ENCODE peak calls at places on chromosomes 16 and 17, in eight cellular contexts. E, Z, N, M, P, X, S and G are unnamed samples.

GRCh38 chr16:20675488-20676267 is 21.8 kb downstream of the ACSM1 start:
- DNase-seq in Z (no peak), E (no peak), P (peak; percentile 72), X (peak; percentile 79), M (peak; percentile 22), S (peak; percentile 71), N (no peak), G (peak; percentile 48)

GRCh38 chr16:70777973-70778406 is 23.0 kb downstream of the VAC14 start:
- DNase-seq in N (no peak), P (no peak), S (no peak), X (no peak), Z (no peak), M (no peak), E (no peak), G (no peak)

GRCh38 chr17:36627101-36627500 is 25.7 kb downstream of the MRM1 start:
- DNase-seq in M (no peak), X (no peak), N (no peak), S (no peak), E (no peak), Z (no peak), P (no peak), G (no peak)

GRCh38 chr16:13036600-13036999 is 135.2 kb downstream of the SHISA9 start:
- DNase-seq in M (peak; percentile 23), X (no peak), N (peak; percentile 36), P (peak; percentile 27), S (no peak), Z (no peak), E (no peak), G (no peak)

GRCh38 chr17:73318861-73319260 is 7.1 kb upstream of the CDC42EP4 start:
- DNase-seq in E (no peak), N (no peak), Z (no peak), M (peak; percentile 36), P (no peak), S (no peak), X (no peak), G (no peak)

GRCh38 chr16:56611281-56611833 is 3.0 kb downstream of the MT2A start:
- DNase-seq in E (no peak), S (no peak), X (no peak), P (peak; percentile 69), M (no peak), Z (no peak), N (peak; percentile 50), G (no peak)

GRCh38 chr17:38554430-38555350 is 51.1 kb downstream of the SRCIN1 start:
- DNase-seq in X (no peak), P (no peak), E (no peak), S (no peak), N (no peak), M (no peak), Z (no peak), G (no peak)

GRCh38 chr17:27805520-27806146 is 5.3 kb upstream of the NOS2 start:
- DNase-seq in P (peak; percentile 86), M (peak; percentile 79), X (peak; percentile 89), E (peak; percentile 88), Z (peak; percentile 80), S (peak; percentile 89), N (peak; percentile 92), G (peak; percentile 83)

GRCh38 chr17:45430006-45430737 is 2.5 kb downstream of the ARHGAP27 start:
- DNase-seq in N (no peak), P (no peak), E (peak; percentile 75), S (no peak), Z (no peak), M (no peak), X (no peak), G (no peak)

GRCh38 chr16:81616321-81617020 is 162.6 kb upstream of the PLCG2 start:
- DNase-seq in M (no peak), Z (peak; percentile 88), X (peak; percentile 77), E (peak; percentile 75), N (peak; percentile 29), P (peak; percentile 73), S (peak; percentile 86), G (peak; percentile 42)

GRCh38 chr16:80806957-80807356 is 2.6 kb upstream of the CDYL2 start:
- DNase-seq in E (no peak), N (no peak), Z (no peak), M (no peak), P (no peak), S (no peak), X (no peak), G (no peak)

GRCh38 chr16:1706386-1707192 is 594 bp downstream of the MAPK8IP3 start:
- DNase-seq in E (peak; percentile 70), P (no peak), S (no peak), Z (no peak), M (peak; percentile 56), N (no peak), X (no peak), G (peak; percentile 33)

GRCh38 chr16:78210305-78210704 is 110.9 kb downstream of the WWOX start:
- DNase-seq in S (no peak), E (no peak), P (no peak), Z (no peak), X (no peak), M (no peak), N (no peak), G (no peak)

GRCh38 chr16:50267151-50267631 is 840 bp downstream of the ADCY7 start:
- DNase-seq in N (no peak), Z (peak; percentile 46), X (no peak), P (no peak), E (no peak), S (peak; percentile 59), M (no peak), G (no peak)

GRCh38 chr16:11299865-11300559 is 18.9 kb upstream of the PRM1 start:
- DNase-seq in Z (no peak), X (no peak), P (no peak), N (no peak), M (no peak), E (no peak), S (no peak), G (no peak)

GRCh38 chr16:1488054-1488601 is 616 bp downstream of the PTX4 start:
- DNase-seq in P (no peak), X (no peak), S (no peak), N (no peak), E (no peak), M (no peak), Z (peak; percentile 51), G (no peak)

GRCh38 chr16:21283521-21284289 is 5.6 kb upstream of the CRYM start:
- DNase-seq in P (peak; percentile 30), Z (peak; percentile 81), S (peak; percentile 75), M (no peak), N (no peak), E (no peak), X (peak; percentile 56), G (peak; percentile 47)

GRCh38 chr17:75012320-75013076 is at the start of gene MRPL58:
- DNase-seq in X (peak; percentile 86), P (peak; percentile 84), S (peak; percentile 93), M (peak; percentile 89), N (peak; percentile 53), Z (peak; percentile 90), E (peak; percentile 90), G (peak; percentile 87)

GRCh38 chr17:50920891-50921595 is 54.9 kb upstream of the TOB1 start:
- DNase-seq in M (no peak), N (no peak), X (peak; percentile 60), P (peak; percentile 62), Z (no peak), E (no peak), S (no peak), G (no peak)
- TF ChIP-seq POLR2A in M (no peak), N (no peak), X (no peak), P (no peak), Z (no peak), E (no peak), S (no peak), G (no peak)

GRCh38 chr16:85833540-85833914 is 34.0 kb downstream of the COX4I1 start:
- DNase-seq in M (no peak), P (no peak), S (no peak), Z (no peak), E (no peak), N (no peak), X (no peak), G (no peak)
- H3K4me3 ChIP-seq in M (no peak overlapping the region), P (no peak overlapping the region), S (no peak overlapping the region), Z (no peak overlapping the region), E (no peak overlapping the region), N (no peak overlapping the region), X (no peak overlapping the region), G (no peak overlapping the region)

GRCh38 chr17:8469964-8470363 is 34.3 kb downstream of the NDEL1 start:
- DNase-seq in X (no peak), E (no peak), S (no peak), Z (no peak), M (no peak), N (no peak), P (no peak), G (no peak)
- H3K36me3 ChIP-seq in X (no peaks in the 10 kb centered on the region), E (peaks cover 62% of the 10 kb centered on the region), S (peaks cover 7% of the 10 kb centered on the region), Z (peaks cover 5% of the 10 kb centered on the region), M (peaks cover 56% of the 10 kb centered on the region), N (peaks cover 4% of the 10 kb centered on the region), P (peaks cover 95% of the 10 kb centered on the region), G (no peaks in the 10 kb centered on the region)

GRCh38 chr16:49054606-49055005 is 227.0 kb downstream of the CBLN1 start:
- DNase-seq in P (no peak), E (no peak), Z (no peak), N (no peak), X (no peak), M (no peak), S (no peak), G (no peak)
- TF ChIP-seq POLR2A in P (no peak), E (no peak), Z (no peak), N (no peak), X (no peak), M (no peak), S (no peak), G (no peak)

GRCh38 chr17:1390422-1391367 is 9.3 kb downstream of the YWHAE start:
- DNase-seq in P (no peak), E (no peak), M (no peak), S (no peak), Z (no peak), X (no peak), N (no peak), G (no peak)

GRCh38 chr17:1386265-1386664 is 13.8 kb downstream of the YWHAE start:
- DNase-seq in P (no peak), N (no peak), Z (no peak), M (no peak), S (no peak), X (no peak), E (no peak), G (no peak)

DNA sequence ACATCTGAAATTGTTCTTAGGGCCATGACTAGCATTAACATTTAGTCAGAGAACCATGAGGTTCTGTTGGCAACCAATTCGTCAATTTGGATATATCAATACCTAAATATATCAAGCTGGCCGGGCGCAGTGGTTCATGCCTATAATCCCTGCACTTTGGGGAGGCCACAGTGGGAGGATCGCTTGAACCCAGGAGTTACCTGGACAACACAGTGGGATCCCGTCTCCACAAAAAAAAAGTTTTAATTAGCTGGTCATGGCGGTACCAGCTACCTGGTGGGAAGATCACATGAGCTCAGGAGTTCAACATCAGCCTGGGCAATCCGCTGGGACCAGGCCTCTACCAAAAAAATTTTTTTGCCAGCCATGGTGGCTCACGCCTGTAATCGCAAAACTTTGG is 8.4 kb downstream of the YWHAE start:
- DNase-seq in E (no peak), M (no peak), S (peak; percentile 55), Z (no peak), N (no peak), P (no peak), X (no peak), G (no peak)
- H3K4me3 ChIP-seq in E (no peak overlapping the region), M (no peak overlapping the region), S (no peak overlapping the region), Z (peak overlapping the region; percentile 1), N (no peak overlapping the region), P (no peak overlapping the region), X (no peak overlapping the region), G (no peak overlapping the region)

GRCh38 chr17:30482555-30482954 is 5.3 kb downstream of the GOSR1 start:
- DNase-seq in M (no peak), N (no peak), Z (no peak), X (no peak), S (no peak), P (no peak), E (no peak), G (no peak)
- H3K36me3 ChIP-seq in M (peaks cover 83% of the 10 kb centered on the region), N (peaks cover 22% of the 10 kb centered on the region), Z (peaks cover 12% of the 10 kb centered on the region), X (peaks cover 1% of the 10 kb centered on the region), S (peaks cover 16% of the 10 kb centered on the region), P (peaks cover 85% of the 10 kb centered on the region), E (peaks cover 78% of the 10 kb centered on the region), G (no peaks in the 10 kb centered on the region)